ENCODE peak calls at places on chromosomes 4 and X, in eight cellular contexts. O is esophagus muscularis mucosa, M is transverse colon, G is suprapubic skin, Y is sigmoid colon, Z is HepG2, T is SK-N-SH, K is H1. V is an unnamed sample.
A peak's percentile ranks its signal among the peaks of the same experiment; 100 is the strongest.

GRCh38 chrX:75071334-75071733 is 84.7 kb downstream of the ABCB7 start:
- DNase-seq in M (no peak), G (no peak), T (no peak), K (no peak), Z (no peak), O (no peak), Y (no peak), V (no peak)

GRCh38 chr4:82402196-82402775 is 28.0 kb downstream of the HNRNPDL start:
- DNase-seq in Y (no peak), O (peak; percentile 45), T (no peak), G (no peak), M (no peak), K (no peak), Z (no peak), V (no peak)

GRCh38 chrX:25014366-25014838 is 1.4 kb downstream of the ARX start:
- DNase-seq in M (no peak), G (no peak), Y (no peak), K (no peak), T (no peak), Z (no peak), O (no peak), V (no peak)

GRCh38 chr4:76772498-76773106 is 125.3 kb downstream of the SOWAHB start:
- DNase-seq in T (no peak), Y (no peak), Z (no peak), O (no peak), G (no peak), K (no peak), M (no peak), V (no peak)

GRCh38 chr4:55184600-55185523 is 59.5 kb upstream of the KDR start:
- DNase-seq in Y (no peak), K (peak; percentile 71), Z (peak; percentile 35), T (no peak), G (no peak), O (no peak), M (peak; percentile 38), V (peak; percentile 29)

GRCh38 chr4:8324640-8325239 is 55.2 kb downstream of the HTRA3 start:
- DNase-seq in Z (no peak), O (no peak), M (no peak), Y (peak; percentile 14), K (peak; percentile 17), T (no peak), G (peak; percentile 69), V (peak; percentile 9)

GRCh38 chr4:62531731-62532130 is 1331.6 kb downstream of the ADGRL3 start:
- DNase-seq in T (no peak), K (no peak), M (no peak), Y (no peak), Z (no peak), O (no peak), G (no peak), V (no peak)

GRCh38 chrX:141733371-141733770 is 34.8 kb upstream of the SPANXD start:
- DNase-seq in O (no peak), Y (no peak), M (no peak), G (no peak), Z (no peak), T (no peak), K (no peak), V (no peak)

GRCh38 chr4:25321703-25322102 is 9.1 kb downstream of the ZCCHC4 start:
- DNase-seq in Z (no peak), O (no peak), M (no peak), K (no peak), T (no peak), G (no peak), Y (no peak), V (no peak)

GRCh38 chr4:70734168-70734954 is 12.6 kb downstream of the RUFY3 start:
- DNase-seq in K (no peak), M (peak; percentile 26), O (no peak), Z (peak; percentile 12), T (no peak), Y (no peak), G (no peak), V (no peak)

GRCh38 chr4:80221161-80221560 is 23.9 kb downstream of the PRDM8 start:
- DNase-seq in O (no peak), Y (no peak), Z (no peak), K (no peak), M (no peak), G (no peak), T (no peak), V (no peak)

GRCh38 chrX:112961981-112962380 is 121.3 kb upstream of the AMOT start:
- DNase-seq in T (no peak), Z (no peak), M (no peak), G (no peak), O (no peak), K (no peak), Y (no peak), V (no peak)

GRCh38 chr4:10456270-10457254 is 664 bp downstream of the ZNF518B start:
- DNase-seq in O (no peak), Y (peak; percentile 75), K (peak; percentile 71), Z (no peak), G (no peak), M (peak; percentile 52), T (peak; percentile 70), V (peak; percentile 50)

GRCh38 chr4:52035190-52035589 is 2.9 kb downstream of the SGCB start:
- DNase-seq in T (no peak), O (no peak), K (no peak), M (no peak), G (no peak), Z (no peak), Y (no peak), V (no peak)

GRCh38 chrX:42466706-42467105 is 311.3 kb downstream of the PPP1R2C start:
- DNase-seq in M (no peak), T (no peak), G (no peak), Z (no peak), K (no peak), O (no peak), Y (no peak), V (no peak)

GRCh38 chr4:71259911-71260331 is 78.9 kb upstream of the SLC4A4 start:
- DNase-seq in M (no peak), O (no peak), T (no peak), G (no peak), Y (no peak), Z (no peak), K (no peak), V (no peak)

GRCh38 chr4:40933272-40934053 is 183.7 kb downstream of the NSUN7 start:
- DNase-seq in M (no peak), O (no peak), K (no peak), T (peak; percentile 20), G (no peak), Z (no peak), Y (no peak), V (no peak)

GRCh38 chr4:94519019-94519418 is 67.3 kb downstream of the PDLIM5 start:
- DNase-seq in T (no peak), O (no peak), Z (no peak), G (no peak), M (no peak), K (no peak), Y (no peak), V (no peak)

GRCh38 chr4:140090215-140090731 is 63.7 kb downstream of the MAML3 start:
- DNase-seq in Y (no peak), T (no peak), Z (peak; percentile 16), M (no peak), O (no peak), K (no peak), G (no peak), V (no peak)
- TF ChIP-seq EP300 in Y (no peak), T (no peak), Z (no peak), M (no peak), O (no peak), K (no peak), G (no peak), V (no peak)

GRCh38 chrX:2327423-2327822 is 173.4 kb downstream of the DHRSX start:
- DNase-seq in Z (no peak), G (no peak), T (no peak), Y (no peak), M (no peak), K (no peak), O (no peak), V (no peak)

GRCh38 chrX:2320580-2321327 is 180.0 kb downstream of the DHRSX start:
- DNase-seq in K (no peak), O (no peak), M (no peak), G (no peak), Z (peak; percentile 97), Y (no peak), T (peak; percentile 37), V (peak; percentile 48)

GRCh38 chrX:2324116-2324515 is 176.7 kb downstream of the DHRSX start:
- DNase-seq in K (no peak), Y (no peak), M (no peak), T (no peak), G (no peak), O (no peak), Z (no peak), V (no peak)

GRCh38 chrX:2321411-2321810 is 179.4 kb downstream of the DHRSX start:
- DNase-seq in M (no peak), Y (no peak), T (no peak), K (no peak), G (no peak), Z (no peak), O (no peak), V (no peak)

GRCh38 chrX:2325076-2325784 is 175.5 kb downstream of the DHRSX start:
- DNase-seq in Y (peak; percentile 96), G (no peak), Z (no peak), T (peak; percentile 49), K (no peak), M (peak; percentile 78), O (no peak), V (peak; percentile 84)
- TF ChIP-seq POLR2AphosphoS5 in Y (peak; percentile 84), G (no peak), Z (no peak), T (no peak), K (no peak), M (no peak), O (peak; percentile 81), V (no peak)

DNA sequence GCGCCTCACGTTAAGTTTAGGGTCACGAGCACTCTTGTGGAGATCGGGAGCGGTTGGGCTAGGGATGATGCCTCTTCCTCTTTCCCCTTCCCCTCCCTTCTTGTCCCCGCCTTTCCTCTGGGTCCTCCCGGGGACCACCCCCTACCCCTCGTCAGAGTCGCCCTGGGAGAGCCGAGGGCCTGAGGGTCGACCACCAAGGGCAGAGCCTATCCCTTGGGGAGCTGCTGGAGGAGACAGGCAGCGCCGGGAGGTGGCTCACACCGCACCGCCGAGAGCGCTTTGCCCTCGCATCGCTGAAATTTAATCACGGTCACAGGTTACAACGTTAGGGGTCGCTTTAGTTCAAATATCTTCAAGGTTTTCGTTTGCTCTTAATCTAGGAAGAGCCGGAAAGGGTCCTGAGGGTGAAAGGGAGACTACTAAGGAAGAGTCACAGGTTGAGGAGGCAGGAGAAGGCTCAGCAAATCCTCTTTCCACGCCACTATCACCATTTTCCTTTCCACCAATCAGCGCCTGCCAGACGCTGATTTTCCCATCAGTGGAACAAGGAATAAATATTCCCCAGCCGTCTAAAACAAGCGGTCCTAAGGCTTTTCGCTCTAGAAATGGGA is 529 bp upstream of the SNCA start:
- DNase-seq in Y (no peak), T (peak; percentile 54), M (no peak), G (no peak), K (no peak), Z (no peak), O (no peak), V (no peak)
- TF ChIP-seq EP300 in Y (no peak), T (no peak), M (no peak), G (no peak), K (no peak), Z (no peak), O (no peak), V (no peak)

GRCh38 chr4:14863420-14864364 is 138.6 kb upstream of the CPEB2 start:
- DNase-seq in O (no peak), T (no peak), G (no peak), K (no peak), Z (no peak), M (no peak), Y (no peak), V (no peak)
- TF ChIP-seq POLR2AphosphoS5 in O (no peak), T (no peak), G (no peak), K (no peak), Z (no peak), M (no peak), Y (peak; percentile 60), V (no peak)